ENCODE peak calls at places on chromosomes 12 and 14, in six cellular contexts. One of them, this sample, is unnamed.
A peak's percentile ranks its signal among the peaks of the same experiment; 100 is the strongest.

GRCh38 chr12:46874642-46875041 is 48.8 kb upstream of the SLC38A4 start:
- DNase-seq in thoracic aorta: no peak
- DNase-seq in colonic mucosa: no peak
- DNase-seq in gastrocnemius medialis: peak; percentile 64
- DNase-seq in WTC11: no peak
- DNase-seq in esophagus squamous epithelium: no peak
- DNase-seq in this sample: no peak

GRCh38 chr14:23376477-23377200 is at the start of gene CMTM5:
- DNase-seq in colonic mucosa: no peak
- DNase-seq in thoracic aorta: no peak
- DNase-seq in WTC11: peak; percentile 45
- DNase-seq in gastrocnemius medialis: no peak
- DNase-seq in esophagus squamous epithelium: no peak
- DNase-seq in this sample: no peak

GRCh38 chr12:116490481-116490880 is 68.7 kb upstream of the MAP1LC3B2 start:
- DNase-seq in WTC11: no peak
- DNase-seq in colonic mucosa: no peak
- DNase-seq in esophagus squamous epithelium: no peak
- DNase-seq in gastrocnemius medialis: no peak
- DNase-seq in thoracic aorta: no peak
- DNase-seq in this sample: no peak

GRCh38 chr12:27826076-27826475 is 46.0 kb upstream of the MANSC4 start:
- DNase-seq in gastrocnemius medialis: no peak
- DNase-seq in WTC11: no peak
- DNase-seq in colonic mucosa: no peak
- DNase-seq in esophagus squamous epithelium: no peak
- DNase-seq in thoracic aorta: no peak
- DNase-seq in this sample: no peak

GRCh38 chr12:71742998-71743397 is 11.7 kb upstream of the RAB21 start:
- DNase-seq in colonic mucosa: no peak
- DNase-seq in gastrocnemius medialis: no peak
- DNase-seq in thoracic aorta: no peak
- DNase-seq in esophagus squamous epithelium: no peak
- DNase-seq in WTC11: no peak
- DNase-seq in this sample: no peak

GRCh38 chr12:97681612-97682504 is 219.3 kb downstream of the RMST start:
- DNase-seq in esophagus squamous epithelium: no peak
- DNase-seq in gastrocnemius medialis: no peak
- DNase-seq in WTC11: no peak
- DNase-seq in colonic mucosa: no peak
- DNase-seq in thoracic aorta: no peak
- DNase-seq in this sample: peak; percentile 66

GRCh38 chr12:57732726-57733593 is 5.6 kb downstream of the AGAP2 start:
- DNase-seq in colonic mucosa: no peak
- DNase-seq in thoracic aorta: no peak
- DNase-seq in esophagus squamous epithelium: no peak
- DNase-seq in gastrocnemius medialis: no peak
- DNase-seq in WTC11: no peak
- DNase-seq in this sample: no peak

GRCh38 chr12:16526693-16527092 is 79.3 kb downstream of the LMO3 start:
- DNase-seq in gastrocnemius medialis: no peak
- DNase-seq in colonic mucosa: no peak
- DNase-seq in WTC11: no peak
- DNase-seq in esophagus squamous epithelium: no peak
- DNase-seq in thoracic aorta: no peak
- DNase-seq in this sample: no peak

GRCh38 chr14:97976861-97977260 is 1179.7 kb downstream of the VRK1 start:
- DNase-seq in gastrocnemius medialis: peak; percentile 66
- DNase-seq in thoracic aorta: no peak
- DNase-seq in esophagus squamous epithelium: no peak
- DNase-seq in colonic mucosa: peak; percentile 74
- DNase-seq in WTC11: no peak
- DNase-seq in this sample: no peak

GRCh38 chr14:27390130-27390529 is 792.3 kb upstream of the NOVA1 start:
- DNase-seq in thoracic aorta: no peak
- DNase-seq in WTC11: no peak
- DNase-seq in esophagus squamous epithelium: no peak
- DNase-seq in colonic mucosa: no peak
- DNase-seq in gastrocnemius medialis: no peak
- DNase-seq in this sample: no peak

GRCh38 chr12:57627504-57628279 is 5.3 kb downstream of the B4GALNT1 start:
- DNase-seq in gastrocnemius medialis: no peak
- DNase-seq in esophagus squamous epithelium: no peak
- DNase-seq in colonic mucosa: no peak
- DNase-seq in WTC11: peak; percentile 53
- DNase-seq in thoracic aorta: no peak
- DNase-seq in this sample: peak; percentile 20

GRCh38 chr14:85963486-85963885 is 433.5 kb downstream of the FLRT2 start:
- DNase-seq in gastrocnemius medialis: no peak
- DNase-seq in esophagus squamous epithelium: no peak
- DNase-seq in thoracic aorta: no peak
- DNase-seq in colonic mucosa: no peak
- DNase-seq in WTC11: no peak
- DNase-seq in this sample: no peak

GRCh38 chr14:25944020-25944419 is 653.8 kb downstream of the NOVA1 start:
- DNase-seq in esophagus squamous epithelium: no peak
- DNase-seq in WTC11: no peak
- DNase-seq in colonic mucosa: no peak
- DNase-seq in thoracic aorta: no peak
- DNase-seq in gastrocnemius medialis: no peak
- DNase-seq in this sample: no peak

GRCh38 chr12:47082963-47083621 is 3.3 kb upstream of the AMIGO2 start:
- DNase-seq in esophagus squamous epithelium: no peak
- DNase-seq in gastrocnemius medialis: no peak
- DNase-seq in colonic mucosa: no peak
- DNase-seq in thoracic aorta: no peak
- DNase-seq in WTC11: no peak
- DNase-seq in this sample: no peak

GRCh38 chr14:53011053-53011462 is 60.2 kb upstream of the FERMT2 start:
- DNase-seq in gastrocnemius medialis: peak; percentile 83
- DNase-seq in colonic mucosa: peak; percentile 31
- DNase-seq in WTC11: peak; percentile 22
- DNase-seq in esophagus squamous epithelium: no peak
- DNase-seq in thoracic aorta: peak; percentile 7
- DNase-seq in this sample: no peak

GRCh38 chr14:59964251-59965007 is 44.5 kb downstream of the LRRC9 start:
- DNase-seq in colonic mucosa: no peak
- DNase-seq in esophagus squamous epithelium: no peak
- DNase-seq in thoracic aorta: no peak
- DNase-seq in WTC11: no peak
- DNase-seq in gastrocnemius medialis: no peak
- DNase-seq in this sample: no peak

GRCh38 chr14:80942158-80942738 is 710 bp upstream of the CEP128 start:
- DNase-seq in WTC11: no peak
- DNase-seq in colonic mucosa: no peak
- DNase-seq in esophagus squamous epithelium: no peak
- DNase-seq in thoracic aorta: no peak
- DNase-seq in gastrocnemius medialis: no peak
- DNase-seq in this sample: no peak

GRCh38 chr12:53380797-53381738 is 1.1 kb downstream of the SP1 start:
- DNase-seq in thoracic aorta: no peak
- DNase-seq in WTC11: peak; percentile 45
- DNase-seq in gastrocnemius medialis: peak; percentile 26
- DNase-seq in esophagus squamous epithelium: no peak
- DNase-seq in colonic mucosa: no peak
- DNase-seq in this sample: no peak

GRCh38 chr12:123150273-123150803 is 552 bp downstream of the PITPNM2 start:
- DNase-seq in colonic mucosa: peak; percentile 45
- DNase-seq in thoracic aorta: no peak
- DNase-seq in WTC11: peak; percentile 32
- DNase-seq in gastrocnemius medialis: peak; percentile 27
- DNase-seq in esophagus squamous epithelium: no peak
- DNase-seq in this sample: no peak

GRCh38 chr14:30330452-30330851 is 228.5 kb upstream of the G2E3 start:
- DNase-seq in esophagus squamous epithelium: no peak
- DNase-seq in gastrocnemius medialis: no peak
- DNase-seq in colonic mucosa: no peak
- DNase-seq in thoracic aorta: no peak
- DNase-seq in WTC11: no peak
- DNase-seq in this sample: no peak

GRCh38 chr12:77133566-77133965 is 68.2 kb upstream of the E2F7 start:
- DNase-seq in colonic mucosa: peak; percentile 22
- DNase-seq in esophagus squamous epithelium: no peak
- DNase-seq in gastrocnemius medialis: no peak
- DNase-seq in WTC11: peak; percentile 75
- DNase-seq in thoracic aorta: no peak
- DNase-seq in this sample: no peak

GRCh38 chr14:92143962-92144361 is 22.2 kb downstream of the CPSF2 start:
- DNase-seq in colonic mucosa: no peak
- DNase-seq in WTC11: no peak
- DNase-seq in esophagus squamous epithelium: no peak
- DNase-seq in thoracic aorta: no peak
- DNase-seq in gastrocnemius medialis: no peak
- DNase-seq in this sample: no peak

GRCh38 chr12:108649668-108650067 is 16.0 kb upstream of the SELPLG start:
- DNase-seq in WTC11: no peak
- DNase-seq in thoracic aorta: no peak
- DNase-seq in gastrocnemius medialis: no peak
- DNase-seq in esophagus squamous epithelium: no peak
- DNase-seq in colonic mucosa: no peak
- DNase-seq in this sample: no peak

GRCh38 chr14:81940636-81941035 is 407.0 kb upstream of the SEL1L start:
- DNase-seq in esophagus squamous epithelium: no peak
- DNase-seq in colonic mucosa: no peak
- DNase-seq in gastrocnemius medialis: no peak
- DNase-seq in thoracic aorta: no peak
- DNase-seq in WTC11: no peak
- DNase-seq in this sample: no peak

GRCh38 chr14:101225729-101226152 is 322.2 kb upstream of the RTL1 start:
- DNase-seq in colonic mucosa: peak; percentile 10
- DNase-seq in gastrocnemius medialis: no peak
- DNase-seq in thoracic aorta: no peak
- DNase-seq in WTC11: no peak
- DNase-seq in esophagus squamous epithelium: no peak
- DNase-seq in this sample: no peak

GRCh38 chr14:95314609-95315008 is 5.1 kb downstream of the CLMN start:
- DNase-seq in gastrocnemius medialis: no peak
- DNase-seq in esophagus squamous epithelium: no peak
- DNase-seq in colonic mucosa: no peak
- DNase-seq in WTC11: no peak
- DNase-seq in thoracic aorta: no peak
- DNase-seq in this sample: no peak

GRCh38 chr14:55711171-55711811 is 131.3 kb downstream of the KTN1 start:
- DNase-seq in gastrocnemius medialis: no peak
- DNase-seq in thoracic aorta: no peak
- DNase-seq in WTC11: no peak
- DNase-seq in colonic mucosa: no peak
- DNase-seq in esophagus squamous epithelium: no peak
- DNase-seq in this sample: no peak

GRCh38 chr12:24175281-24175680 is 225.8 kb upstream of the SOX5 start:
- DNase-seq in colonic mucosa: peak; percentile 27
- DNase-seq in esophagus squamous epithelium: no peak
- DNase-seq in gastrocnemius medialis: no peak
- DNase-seq in thoracic aorta: no peak
- DNase-seq in WTC11: no peak
- DNase-seq in this sample: no peak
- TF ChIP-seq CTCF in colonic mucosa: no peak
- TF ChIP-seq CTCF in esophagus squamous epithelium: no peak
- TF ChIP-seq CTCF in gastrocnemius medialis: no peak
- TF ChIP-seq CTCF in thoracic aorta: no peak
- TF ChIP-seq CTCF in WTC11: no peak
- TF ChIP-seq CTCF in this sample: no peak

GRCh38 chr12:44972746-44973421 is 78.0 kb downstream of the DBX2 start:
- DNase-seq in colonic mucosa: no peak
- DNase-seq in gastrocnemius medialis: no peak
- DNase-seq in WTC11: peak; percentile 49
- DNase-seq in thoracic aorta: no peak
- DNase-seq in esophagus squamous epithelium: no peak
- DNase-seq in this sample: no peak
- TF ChIP-seq CTCF in colonic mucosa: no peak
- TF ChIP-seq CTCF in gastrocnemius medialis: no peak
- TF ChIP-seq CTCF in WTC11: peak; percentile 43
- TF ChIP-seq CTCF in thoracic aorta: no peak
- TF ChIP-seq CTCF in esophagus squamous epithelium: peak; percentile 35
- TF ChIP-seq CTCF in this sample: peak; percentile 65

DNA sequence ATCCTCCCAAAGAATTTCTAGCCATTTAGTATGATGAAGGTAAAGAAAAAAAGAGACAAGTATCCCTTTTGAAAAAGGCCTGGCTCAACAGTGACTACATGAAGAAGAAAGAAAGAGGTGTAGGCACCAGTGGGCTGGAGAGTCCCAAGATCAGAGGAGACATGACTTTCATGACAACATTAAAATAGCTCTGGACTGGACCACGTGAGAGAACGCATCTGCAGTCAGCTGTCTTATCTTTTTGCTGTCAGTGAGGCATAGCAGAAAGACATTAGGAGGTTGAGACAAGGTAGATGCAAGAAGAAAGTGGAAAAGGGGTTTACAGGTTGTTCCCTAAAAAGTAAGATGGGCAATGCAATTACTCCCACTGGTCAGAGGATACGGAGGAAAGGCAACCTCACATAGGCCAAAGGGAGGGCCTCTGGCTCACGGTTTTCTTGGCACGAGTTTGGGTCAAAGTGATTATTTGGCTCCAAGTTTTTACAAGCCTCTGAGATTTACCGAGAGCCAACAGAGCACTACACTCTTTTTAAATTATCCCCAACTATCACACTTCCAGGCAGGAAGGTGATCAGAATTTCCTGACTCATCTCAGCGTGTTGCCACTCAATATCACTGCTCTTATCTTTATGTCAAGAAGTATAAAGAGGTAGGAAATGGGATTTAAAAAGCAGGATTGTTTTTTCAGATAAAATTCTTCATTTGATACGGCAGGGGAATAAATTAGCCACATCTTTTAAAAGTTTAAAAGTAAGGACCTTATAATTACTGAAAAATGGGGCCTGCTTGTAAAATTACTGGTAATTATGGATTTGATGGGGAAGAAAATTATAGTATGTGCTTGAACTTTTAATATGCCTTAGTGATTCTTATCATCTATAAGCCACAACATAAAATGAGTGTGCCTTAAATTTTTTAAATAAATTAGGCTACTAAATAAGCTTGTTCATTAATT is 29.2 kb downstream of the TMTC1 start:
- DNase-seq in WTC11: no peak
- DNase-seq in esophagus squamous epithelium: no peak
- DNase-seq in thoracic aorta: no peak
- DNase-seq in colonic mucosa: no peak
- DNase-seq in gastrocnemius medialis: no peak
- DNase-seq in this sample: peak; percentile 3
- TF ChIP-seq CTCF in WTC11: no peak
- TF ChIP-seq CTCF in esophagus squamous epithelium: no peak
- TF ChIP-seq CTCF in thoracic aorta: no peak
- TF ChIP-seq CTCF in colonic mucosa: no peak
- TF ChIP-seq CTCF in gastrocnemius medialis: no peak
- TF ChIP-seq CTCF in this sample: no peak

DNA sequence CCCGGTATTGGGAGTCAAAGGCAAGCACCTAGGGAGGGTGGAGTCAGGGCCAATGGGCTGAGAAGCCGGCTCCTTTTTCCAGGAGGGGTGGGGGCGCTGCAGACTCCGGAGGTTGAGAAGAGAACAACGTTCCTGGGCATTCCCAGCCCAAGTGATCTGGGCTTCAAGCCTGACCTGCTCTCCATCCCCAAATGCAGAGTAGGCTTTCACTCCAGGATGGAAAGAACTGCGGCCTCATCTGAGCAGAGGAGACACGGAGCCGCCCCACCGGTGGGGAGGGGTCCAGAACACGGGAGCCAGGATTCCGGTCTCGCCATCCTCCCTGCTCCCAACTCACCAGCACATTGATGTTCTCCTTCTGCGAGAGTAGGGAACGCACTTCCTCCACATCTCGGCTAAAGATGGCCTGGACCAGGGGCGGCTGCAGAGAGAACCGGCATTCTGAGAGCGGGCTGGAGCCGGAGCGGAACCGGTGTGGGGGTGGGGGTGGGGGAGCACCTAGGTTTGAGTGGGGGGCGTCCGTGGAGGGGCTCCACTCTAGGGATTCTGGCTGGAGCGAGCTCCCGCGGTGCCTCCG is 605 bp downstream of the ANKRD52 start:
- DNase-seq in esophagus squamous epithelium: no peak
- DNase-seq in gastrocnemius medialis: peak; percentile 61
- DNase-seq in thoracic aorta: no peak
- DNase-seq in colonic mucosa: peak; percentile 63
- DNase-seq in WTC11: peak; percentile 77
- DNase-seq in this sample: no peak
- TF ChIP-seq CTCF in esophagus squamous epithelium: no peak
- TF ChIP-seq CTCF in gastrocnemius medialis: no peak
- TF ChIP-seq CTCF in thoracic aorta: no peak
- TF ChIP-seq CTCF in colonic mucosa: no peak
- TF ChIP-seq CTCF in WTC11: no peak
- TF ChIP-seq CTCF in this sample: peak; percentile 5

This sample was measured in GM06990.